ENCODE peak calls at places on chromosome 1, in ten cellular contexts. U, Y, A, M, D, L, K, T, O and S are unnamed samples.

GRCh38 chr1:10399487-10399917 is 638 bp downstream of the PGD start:
- DNase-seq in U (peak), Y (no peak), A (no peak), M (peak), D (peak), L (no peak), K (peak), T (no peak), O (peak), S (peak)

GRCh38 chr1:244369256-244370057 is 82.3 kb downstream of the ADSS2 start:
- DNase-seq in U (no peak), Y (peak), A (peak), M (no peak), D (no peak), L (no peak), K (no peak), T (no peak), O (no peak), S (no peak)

GRCh38 chr1:205179842-205180241 is 31.7 kb downstream of the DSTYK start:
- DNase-seq in U (no peak), Y (no peak), A (no peak), M (peak), D (no peak), L (no peak), K (no peak), T (no peak), O (no peak), S (no peak)

GRCh38 chr1:170285027-170285426 is 139.3 kb downstream of the NTMT2 start:
- DNase-seq in U (no peak), Y (peak), A (peak), M (no peak), D (no peak), L (no peak), K (no peak), T (no peak), O (no peak), S (no peak)

GRCh38 chr1:206945779-206946178 is 487 bp downstream of the PIGR start:
- DNase-seq in U (no peak), Y (no peak), A (no peak), M (no peak), D (no peak), L (no peak), K (no peak), T (no peak), O (no peak), S (no peak)

GRCh38 chr1:113252166-113252565 is 138.1 kb upstream of the MAGI3 start:
- DNase-seq in U (no peak), Y (no peak), A (no peak), M (no peak), D (no peak), L (no peak), K (no peak), T (no peak), O (no peak), S (no peak)

GRCh38 chr1:32068891-32069590 is 3.7 kb upstream of the TMEM39B start:
- DNase-seq in U (no peak), Y (no peak), A (no peak), M (no peak), D (no peak), L (no peak), K (no peak), T (no peak), O (peak), S (no peak)

GRCh38 chr1:101520302-101520701 is 283.5 kb downstream of the S1PR1 start:
- DNase-seq in U (peak), Y (peak), A (peak), M (peak), D (peak), L (no peak), K (no peak), T (no peak), O (peak), S (peak)

GRCh38 chr1:56345826-56346225 is 233.5 kb downstream of the PLPP3 start:
- DNase-seq in U (no peak), Y (no peak), A (no peak), M (no peak), D (no peak), L (no peak), K (no peak), T (no peak), O (no peak), S (no peak)

GRCh38 chr1:190478193-190479007 is 736 bp upstream of the BRINP3 start:
- DNase-seq in U (no peak), Y (peak), A (no peak), M (no peak), D (no peak), L (no peak), K (no peak), T (no peak), O (peak), S (peak)

GRCh38 chr1:90012305-90012704 is 17.4 kb downstream of the ZNF326 start:
- DNase-seq in U (no peak), Y (no peak), A (no peak), M (no peak), D (no peak), L (no peak), K (no peak), T (no peak), O (no peak), S (no peak)

GRCh38 chr1:27772071-27772470 is 948 bp upstream of the STX12 start:
- DNase-seq in U (no peak), Y (peak), A (no peak), M (no peak), D (no peak), L (no peak), K (no peak), T (no peak), O (no peak), S (no peak)

GRCh38 chr1:100362821-100363466 is 10.6 kb downstream of the CDC14A start:
- DNase-seq in U (peak), Y (peak), A (no peak), M (no peak), D (no peak), L (no peak), K (no peak), T (no peak), O (no peak), S (peak)

GRCh38 chr1:247054992-247055415 is 23.6 kb downstream of the ZNF670 start:
- DNase-seq in U (peak), Y (no peak), A (no peak), M (peak), D (no peak), L (no peak), K (no peak), T (no peak), O (no peak), S (no peak)

GRCh38 chr1:24929091-24929875 is 793 bp downstream of the RUNX3 start:
- DNase-seq in U (peak), Y (peak), A (peak), M (no peak), D (peak), L (peak), K (no peak), T (no peak), O (no peak), S (peak)

GRCh38 chr1:173095632-173096031 is 44.9 kb upstream of the TNFSF18 start:
- DNase-seq in U (no peak), Y (no peak), A (no peak), M (peak), D (no peak), L (no peak), K (no peak), T (no peak), O (peak), S (no peak)

GRCh38 chr1:17155257-17155895 is 36.1 kb upstream of the PADI2 start:
- DNase-seq in U (no peak), Y (no peak), A (no peak), M (no peak), D (no peak), L (no peak), K (no peak), T (no peak), O (peak), S (no peak)

GRCh38 chr1:26354972-26355371 is 1.0 kb upstream of the CRYBG2 start:
- DNase-seq in U (no peak), Y (no peak), A (no peak), M (no peak), D (no peak), L (no peak), K (no peak), T (no peak), O (no peak), S (no peak)

GRCh38 chr1:205700865-205701401 is 20.6 kb upstream of the SLC45A3 start:
- DNase-seq in U (no peak), Y (peak), A (no peak), M (no peak), D (no peak), L (no peak), K (peak), T (no peak), O (no peak), S (no peak)

GRCh38 chr1:36942093-36942492 is 92.2 kb downstream of the GRIK3 start:
- DNase-seq in U (no peak), Y (peak), A (no peak), M (no peak), D (no peak), L (no peak), K (no peak), T (no peak), O (no peak), S (no peak)

GRCh38 chr1:166282391-166283137 is 115.8 kb upstream of the FAM78B start:
- DNase-seq in U (no peak), Y (no peak), A (no peak), M (no peak), D (no peak), L (no peak), K (no peak), T (no peak), O (no peak), S (no peak)

GRCh38 chr1:39981957-39982356 is 27.0 kb downstream of the MFSD2A start:
- DNase-seq in U (no peak), Y (no peak), A (no peak), M (peak), D (no peak), L (no peak), K (no peak), T (no peak), O (peak), S (no peak)

GRCh38 chr1:234409328-234409727 is 36.1 kb downstream of the COA6 start:
- DNase-seq in U (no peak), Y (no peak), A (no peak), M (no peak), D (no peak), L (peak), K (no peak), T (no peak), O (peak), S (no peak)

GRCh38 chr1:213110349-213111300 is 59.6 kb downstream of the RPS6KC1 start:
- DNase-seq in U (peak), Y (peak), A (no peak), M (no peak), D (no peak), L (no peak), K (no peak), T (no peak), O (no peak), S (no peak)

GRCh38 chr1:240816472-240816871 is 204.5 kb upstream of the GREM2 start:
- DNase-seq in U (no peak), Y (no peak), A (no peak), M (no peak), D (no peak), L (no peak), K (no peak), T (no peak), O (no peak), S (no peak)

GRCh38 chr1:227940791-227941241 is 6.9 kb downstream of the WNT9A start:
- DNase-seq in U (no peak), Y (no peak), A (no peak), M (no peak), D (no peak), L (no peak), K (no peak), T (peak), O (no peak), S (peak)

GRCh38 chr1:188462837-188463236 is 1634.1 kb downstream of the PLA2G4A start:
- DNase-seq in U (no peak), Y (no peak), A (no peak), M (no peak), D (no peak), L (no peak), K (no peak), T (no peak), O (no peak), S (no peak)

GRCh38 chr1:225999227-225999911 is at the start of gene SDE2:
- DNase-seq in U (peak), Y (peak), A (peak), M (peak), D (peak), L (peak), K (peak), T (peak), O (peak), S (peak)

GRCh38 chr1:99587008-99587407 is 58.9 kb upstream of the PALMD start:
- DNase-seq in U (no peak), Y (no peak), A (no peak), M (no peak), D (no peak), L (no peak), K (no peak), T (no peak), O (no peak), S (no peak)

GRCh38 chr1:40939320-40940059 is 40.0 kb upstream of the CTPS1 start:
- DNase-seq in U (no peak), Y (no peak), A (no peak), M (no peak), D (peak), L (no peak), K (peak), T (peak), O (peak), S (no peak)